ENCODE peak calls at places on chromosome 2, in five cellular contexts. L is IMR-90, W is K562, V is HepG2, X is GM12878. O is an unnamed sample.
A peak's percentile ranks its signal among the peaks of the same experiment; 100 is the strongest.

GRCh38 chr2:174929786-174930185 is 75.4 kb downstream of the CHN1 start:
- DNase-seq in L (no peak), W (no peak), V (no peak), X (no peak), O (no peak)

GRCh38 chr2:179440642-179441251 is 176.1 kb upstream of the SESTD1 start:
- DNase-seq in L (peak; percentile 26), W (peak; percentile 17), V (peak; percentile 34), X (no peak), O (peak; percentile 25)

GRCh38 chr2:10375570-10376266 is 72.4 kb downstream of the ODC1 start:
- DNase-seq in L (no peak), W (no peak), V (no peak), X (no peak), O (no peak)

GRCh38 chr2:196233808-196234501 is 62.6 kb upstream of the STK17B start:
- DNase-seq in L (peak; percentile 27), W (no peak), V (no peak), X (peak; percentile 60), O (no peak)

GRCh38 chr2:66334237-66335054 is 100.5 kb upstream of the MEIS1 start:
- DNase-seq in L (no peak), W (no peak), V (no peak), X (no peak), O (no peak)

GRCh38 chr2:32711219-32711618 is 83.4 kb downstream of the TTC27 start:
- DNase-seq in L (peak; percentile 93), W (no peak), V (no peak), X (no peak), O (no peak)

GRCh38 chr2:230909841-230910545 is 15.0 kb downstream of the GPR55 start:
- DNase-seq in L (no peak), W (no peak), V (no peak), X (no peak), O (no peak)

GRCh38 chr2:215847056-215847455 is 166.3 kb downstream of the MREG start:
- DNase-seq in L (no peak), W (no peak), V (no peak), X (no peak), O (no peak)

GRCh38 chr2:70140978-70141753 is 49.7 kb downstream of the C2orf42 start:
- DNase-seq in L (peak; percentile 53), W (peak; percentile 34), V (peak; percentile 48), X (peak; percentile 88), O (peak; percentile 46)

GRCh38 chr2:219484343-219485200 is 14.1 kb upstream of the GMPPA start:
- DNase-seq in L (no peak), W (no peak), V (no peak), X (no peak), O (no peak)

GRCh38 chr2:29841386-29842004 is 79.9 kb downstream of the ALK start:
- DNase-seq in L (peak; percentile 22), W (peak; percentile 65), V (peak; percentile 30), X (peak; percentile 7), O (peak; percentile 60)

GRCh38 chr2:120765911-120766757 is 30.5 kb downstream of the GLI2 start:
- DNase-seq in L (peak; percentile 99), W (no peak), V (no peak), X (no peak), O (peak; percentile 52)

GRCh38 chr2:160156665-160157064 is 43.4 kb downstream of the ITGB6 start:
- DNase-seq in L (peak; percentile 83), W (no peak), V (no peak), X (no peak), O (no peak)

GRCh38 chr2:67560818-67561221 is 163.7 kb downstream of the ETAA1 start:
- DNase-seq in L (peak; percentile 56), W (no peak), V (no peak), X (no peak), O (peak; percentile 47)

GRCh38 chr2:238053195-238053776 is 7.5 kb upstream of the SCLY start:
- DNase-seq in L (peak; percentile 67), W (no peak), V (no peak), X (no peak), O (no peak)

GRCh38 chr2:18046558-18046957 is 168.1 kb downstream of the KCNS3 start:
- DNase-seq in L (peak; percentile 38), W (no peak), V (no peak), X (no peak), O (no peak)

GRCh38 chr2:109403841-109404201 is 209.9 kb downstream of the SEPTIN10 start:
- DNase-seq in L (peak; percentile 33), W (no peak), V (no peak), X (no peak), O (no peak)

GRCh38 chr2:13006407-13006806 is 289.7 kb downstream of the TRIB2 start:
- DNase-seq in L (no peak), W (no peak), V (no peak), X (no peak), O (no peak)

GRCh38 chr2:227568852-227569169 is 29.9 kb upstream of the SCYGR2 start:
- DNase-seq in L (no peak), W (no peak), V (no peak), X (no peak), O (no peak)

GRCh38 chr2:160918909-160919503 is 241.2 kb upstream of the TANK start:
- DNase-seq in L (peak; percentile 44), W (peak; percentile 19), V (peak; percentile 37), X (no peak), O (no peak)

GRCh38 chr2:240959214-240959940 is 39.0 kb upstream of the SNED1 start:
- DNase-seq in L (no peak), W (no peak), V (no peak), X (no peak), O (peak; percentile 31)

GRCh38 chr2:240958366-240959213 is 39.8 kb upstream of the SNED1 start:
- DNase-seq in L (no peak), W (no peak), V (no peak), X (no peak), O (peak; percentile 39)

GRCh38 chr2:240956935-240957655 is 41.3 kb upstream of the SNED1 start:
- DNase-seq in L (no peak), W (no peak), V (no peak), X (no peak), O (peak; percentile 19)

GRCh38 chr2:240956161-240956934 is 42.1 kb upstream of the SNED1 start:
- DNase-seq in L (no peak), W (no peak), V (no peak), X (no peak), O (peak; percentile 28)

GRCh38 chr2:240957656-240958365 is 40.6 kb upstream of the SNED1 start:
- DNase-seq in L (no peak), W (no peak), V (peak; percentile 33), X (no peak), O (peak; percentile 79)
- TF ChIP-seq MXI1 in L (no peak), W (no peak), V (no peak), X (no peak), O (no peak)

GRCh38 chr2:964567-964966 is 13.9 kb downstream of the SNTG2 start:
- DNase-seq in L (no peak), W (no peak), V (no peak), X (no peak), O (no peak)

GRCh38 chr2:959453-959852 is 8.8 kb downstream of the SNTG2 start:
- DNase-seq in L (no peak), W (no peak), V (no peak), X (no peak), O (no peak)

GRCh38 chr2:961786-962185 is 11.1 kb downstream of the SNTG2 start:
- DNase-seq in L (no peak), W (no peak), V (no peak), X (no peak), O (no peak)

GRCh38 chr2:955829-956731 is 5.4 kb downstream of the SNTG2 start:
- DNase-seq in L (no peak), W (no peak), V (no peak), X (no peak), O (no peak)

GRCh38 chr2:960064-960736 is 9.6 kb downstream of the SNTG2 start:
- DNase-seq in L (no peak), W (no peak), V (no peak), X (no peak), O (no peak)
- H3K27me3 ChIP-seq in L (no peaks in the 10 kb centered on the region), W (no peaks in the 10 kb centered on the region), V (peaks cover 39% of the 10 kb centered on the region), X (no peaks in the 10 kb centered on the region), O (no peaks in the 10 kb centered on the region)

GRCh38 chr2:129766159-129766485 is 213.3 kb upstream of the RAB6C start:
- DNase-seq in L (no peak), W (no peak), V (no peak), X (no peak), O (no peak)
- TF ChIP-seq MXI1 in L (no peak), W (no peak), V (no peak), X (no peak), O (no peak)

DNA sequence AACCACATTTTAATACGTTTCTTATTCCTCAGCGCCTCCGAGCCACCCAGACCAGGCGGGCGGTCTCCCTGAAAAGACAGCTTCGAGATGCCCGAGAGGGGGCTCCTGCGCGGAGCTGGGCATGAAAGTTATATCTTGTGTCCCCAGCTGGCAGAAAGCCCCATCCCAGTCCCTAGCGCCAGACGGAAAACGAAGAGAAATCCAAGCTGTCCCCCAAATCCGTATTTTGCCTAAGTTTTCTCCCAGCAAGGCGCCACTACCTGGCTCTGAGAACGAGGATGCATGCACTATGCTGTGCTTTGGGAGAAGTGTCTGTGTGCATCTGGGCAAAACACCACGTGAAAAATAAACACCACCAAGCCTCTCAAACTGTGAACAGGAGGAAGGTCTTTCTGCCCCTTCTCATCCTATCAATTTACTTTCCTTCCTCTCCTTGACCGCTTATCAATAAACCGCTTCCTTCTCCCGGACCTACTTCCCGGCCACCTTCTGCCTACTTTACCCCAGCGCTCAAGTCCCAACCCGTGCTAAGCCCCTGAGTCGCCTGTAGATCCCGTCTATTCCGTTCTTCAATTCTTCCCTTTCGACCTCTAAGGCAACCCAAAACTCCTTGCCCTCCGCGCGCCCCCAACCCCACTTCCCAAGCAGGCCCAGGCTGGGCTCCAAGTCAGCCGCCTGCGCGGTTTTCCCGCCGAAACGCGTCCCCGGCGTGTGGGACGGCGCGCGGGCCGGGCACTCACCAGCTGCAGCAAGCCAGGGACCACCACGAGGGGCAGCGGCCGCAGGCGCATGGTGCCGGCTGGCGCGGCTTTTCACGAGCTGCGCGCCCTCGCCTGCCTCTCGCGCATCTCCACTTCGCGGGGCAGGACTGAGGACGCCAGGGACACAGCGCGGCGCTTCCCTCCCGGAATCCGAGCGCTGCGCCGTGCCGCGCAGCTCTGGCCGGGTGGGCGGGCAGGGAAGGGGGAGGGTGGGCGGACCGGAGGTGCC is at the start of gene NXPH2:
- DNase-seq in L (no peak), W (no peak), V (no peak), X (no peak), O (peak; percentile 64)
- H3K27me3 ChIP-seq in L (peaks cover 28% of the 10 kb centered on the region), W (peaks cover 5% of the 10 kb centered on the region), V (peaks cover 53% of the 10 kb centered on the region), X (peaks cover 7% of the 10 kb centered on the region), O (peaks cover 15% of the 10 kb centered on the region)

GRCh38 chr2:20040489-20041172 is 10.8 kb downstream of the LAPTM4A start:
- DNase-seq in L (peak; percentile 55), W (no peak), V (no peak), X (no peak), O (no peak)
- TF ChIP-seq MXI1 in L (no peak), W (no peak), V (no peak), X (no peak), O (no peak)

DNA sequence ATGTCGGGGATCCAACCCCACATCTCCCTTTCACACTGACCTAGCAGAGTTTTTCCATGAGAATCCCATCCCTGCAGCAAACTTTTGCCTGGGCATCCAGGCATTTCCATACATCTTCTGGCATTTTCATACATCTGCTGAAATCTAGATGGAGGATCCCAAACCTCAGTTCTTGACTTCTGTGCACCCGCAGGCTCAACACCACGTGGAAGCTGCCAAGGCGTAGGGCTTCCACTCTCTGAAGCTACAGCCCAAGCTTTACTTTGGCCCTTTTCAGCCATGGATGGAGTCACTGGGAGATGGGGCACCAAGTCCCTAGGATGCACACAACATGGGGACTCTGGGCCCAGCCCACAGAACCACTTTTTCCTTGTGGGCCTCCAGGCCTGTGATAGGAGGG is 32.2 kb upstream of the TEX51 start:
- DNase-seq in L (no peak), W (no peak), V (no peak), X (no peak), O (no peak)
- H3K27me3 ChIP-seq in L (no peaks in the 10 kb centered on the region), W (no peaks in the 10 kb centered on the region), V (peaks cover 11% of the 10 kb centered on the region), X (no peaks in the 10 kb centered on the region), O (no peaks in the 10 kb centered on the region)

GRCh38 chr2:128252501-128252900 is 66.2 kb downstream of the HS6ST1 start:
- DNase-seq in L (no peak), W (no peak), V (no peak), X (no peak), O (no peak)
- TF ChIP-seq MXI1 in L (no peak), W (no peak), V (no peak), X (no peak), O (no peak)

O was measured in SK-N-SH.